ENCODE peak calls at places on chromosomes 6 and 20, in six cellular contexts. One of them, this sample, is unnamed.

GRCh38 chr6:49551126-49551865 is 828 bp downstream of the C6orf141 start:
- DNase-seq in GM12878: no peak
- DNase-seq in ovary: no peak
- DNase-seq in right lobe of liver: no peak
- DNase-seq in tibial nerve: no peak
- DNase-seq in adrenal gland: no peak
- DNase-seq in this sample: no peak

GRCh38 chr20:62227977-62228958 is 8.2 kb upstream of the HRH3 start:
- DNase-seq in GM12878: no peak
- DNase-seq in ovary: no peak
- DNase-seq in right lobe of liver: no peak
- DNase-seq in tibial nerve: no peak
- DNase-seq in adrenal gland: no peak
- DNase-seq in this sample: no peak

GRCh38 chr6:25488156-25488555 is 163.9 kb upstream of the SCGN start:
- DNase-seq in GM12878: no peak
- DNase-seq in ovary: no peak
- DNase-seq in right lobe of liver: no peak
- DNase-seq in tibial nerve: no peak
- DNase-seq in adrenal gland: no peak
- DNase-seq in this sample: no peak

GRCh38 chr20:32189691-32190607 is 17.6 kb downstream of the PLAGL2 start:
- DNase-seq in GM12878: no peak
- DNase-seq in ovary: peak
- DNase-seq in right lobe of liver: peak
- DNase-seq in tibial nerve: no peak
- DNase-seq in adrenal gland: peak
- DNase-seq in this sample: no peak

GRCh38 chr20:17538517-17539170 is 7.5 kb upstream of the BFSP1 start:
- DNase-seq in GM12878: peak
- DNase-seq in ovary: no peak
- DNase-seq in right lobe of liver: no peak
- DNase-seq in tibial nerve: no peak
- DNase-seq in adrenal gland: peak
- DNase-seq in this sample: no peak

GRCh38 chr6:5520796-5521195 is 259.5 kb downstream of the FARS2 start:
- DNase-seq in GM12878: no peak
- DNase-seq in ovary: no peak
- DNase-seq in right lobe of liver: no peak
- DNase-seq in tibial nerve: no peak
- DNase-seq in adrenal gland: no peak
- DNase-seq in this sample: no peak

GRCh38 chr6:11650297-11650696 is 112.7 kb downstream of the TMEM170B start:
- DNase-seq in GM12878: no peak
- DNase-seq in ovary: no peak
- DNase-seq in right lobe of liver: no peak
- DNase-seq in tibial nerve: no peak
- DNase-seq in adrenal gland: no peak
- DNase-seq in this sample: no peak

GRCh38 chr20:25540273-25540672 is 45.1 kb downstream of the NINL start:
- DNase-seq in GM12878: no peak
- DNase-seq in ovary: no peak
- DNase-seq in right lobe of liver: peak
- DNase-seq in tibial nerve: no peak
- DNase-seq in adrenal gland: peak
- DNase-seq in this sample: no peak

GRCh38 chr6:19472168-19472567 is 365.0 kb upstream of the ID4 start:
- DNase-seq in GM12878: no peak
- DNase-seq in ovary: no peak
- DNase-seq in right lobe of liver: no peak
- DNase-seq in tibial nerve: no peak
- DNase-seq in adrenal gland: no peak
- DNase-seq in this sample: no peak

GRCh38 chr6:169920359-169921020 is 169.1 kb downstream of the ERMARD start:
- DNase-seq in GM12878: no peak
- DNase-seq in ovary: no peak
- DNase-seq in right lobe of liver: no peak
- DNase-seq in tibial nerve: no peak
- DNase-seq in adrenal gland: peak
- DNase-seq in this sample: no peak

GRCh38 chr6:2839195-2839981 is 2.3 kb downstream of the SERPINB1 start:
- DNase-seq in GM12878: no peak
- DNase-seq in ovary: no peak
- DNase-seq in right lobe of liver: no peak
- DNase-seq in tibial nerve: no peak
- DNase-seq in adrenal gland: no peak
- DNase-seq in this sample: no peak

GRCh38 chr20:46362931-46363872 is 43.2 kb downstream of the ELMO2 start:
- DNase-seq in GM12878: peak
- DNase-seq in ovary: no peak
- DNase-seq in right lobe of liver: no peak
- DNase-seq in tibial nerve: no peak
- DNase-seq in adrenal gland: no peak
- DNase-seq in this sample: no peak

GRCh38 chr20:46485431-46485830 is 27.9 kb downstream of the ZNF334 start:
- DNase-seq in GM12878: no peak
- DNase-seq in ovary: no peak
- DNase-seq in right lobe of liver: no peak
- DNase-seq in tibial nerve: no peak
- DNase-seq in adrenal gland: no peak
- DNase-seq in this sample: no peak

GRCh38 chr6:170146640-170147039 is 144.2 kb downstream of the DLL1 start:
- DNase-seq in GM12878: no peak
- DNase-seq in ovary: no peak
- DNase-seq in right lobe of liver: peak
- DNase-seq in tibial nerve: no peak
- DNase-seq in adrenal gland: no peak
- DNase-seq in this sample: no peak

GRCh38 chr6:158026901-158027589 is 45.4 kb downstream of the SYNJ2 start:
- DNase-seq in GM12878: no peak
- DNase-seq in ovary: no peak
- DNase-seq in right lobe of liver: no peak
- DNase-seq in tibial nerve: no peak
- DNase-seq in adrenal gland: no peak
- DNase-seq in this sample: no peak

GRCh38 chr6:105757512-105758200 is 328.5 kb upstream of the PRDM1 start:
- DNase-seq in GM12878: peak
- DNase-seq in ovary: no peak
- DNase-seq in right lobe of liver: no peak
- DNase-seq in tibial nerve: no peak
- DNase-seq in adrenal gland: no peak
- DNase-seq in this sample: no peak

GRCh38 chr6:146041282-146041681 is 12.4 kb downstream of the GRM1 start:
- DNase-seq in GM12878: no peak
- DNase-seq in ovary: no peak
- DNase-seq in right lobe of liver: no peak
- DNase-seq in tibial nerve: no peak
- DNase-seq in adrenal gland: no peak
- DNase-seq in this sample: no peak

GRCh38 chr20:4815618-4816017 is 93.9 kb downstream of the PRND start:
- DNase-seq in GM12878: no peak
- DNase-seq in ovary: no peak
- DNase-seq in right lobe of liver: no peak
- DNase-seq in tibial nerve: no peak
- DNase-seq in adrenal gland: no peak
- DNase-seq in this sample: no peak

GRCh38 chr6:89503641-89504040 is 70.7 kb downstream of the ANKRD6 start:
- DNase-seq in GM12878: no peak
- DNase-seq in ovary: no peak
- DNase-seq in right lobe of liver: no peak
- DNase-seq in tibial nerve: no peak
- DNase-seq in adrenal gland: no peak
- DNase-seq in this sample: no peak

GRCh38 chr6:90098025-90098474 is 198.6 kb downstream of the BACH2 start:
- DNase-seq in GM12878: no peak
- DNase-seq in ovary: peak
- DNase-seq in right lobe of liver: no peak
- DNase-seq in tibial nerve: peak
- DNase-seq in adrenal gland: peak
- DNase-seq in this sample: peak

GRCh38 chr20:61997372-61997771 is 68.3 kb downstream of the TAF4 start:
- DNase-seq in GM12878: no peak
- DNase-seq in ovary: no peak
- DNase-seq in right lobe of liver: no peak
- DNase-seq in tibial nerve: no peak
- DNase-seq in adrenal gland: no peak
- DNase-seq in this sample: no peak

GRCh38 chr6:14796974-14797762 is 448.7 kb upstream of the JARID2 start:
- DNase-seq in GM12878: no peak
- DNase-seq in ovary: no peak
- DNase-seq in right lobe of liver: no peak
- DNase-seq in tibial nerve: no peak
- DNase-seq in adrenal gland: no peak
- DNase-seq in this sample: no peak

GRCh38 chr6:80280258-80281010 is 174.0 kb downstream of the BCKDHB start:
- DNase-seq in GM12878: no peak
- DNase-seq in ovary: no peak
- DNase-seq in right lobe of liver: no peak
- DNase-seq in tibial nerve: no peak
- DNase-seq in adrenal gland: no peak
- DNase-seq in this sample: no peak

GRCh38 chr6:24667378-24667803 is 514 bp downstream of the ACOT13 start:
- DNase-seq in GM12878: no peak
- DNase-seq in ovary: no peak
- DNase-seq in right lobe of liver: peak
- DNase-seq in tibial nerve: no peak
- DNase-seq in adrenal gland: no peak
- DNase-seq in this sample: no peak

GRCh38 chr6:156719720-156720563 is 57.2 kb upstream of the ARID1B start:
- DNase-seq in GM12878: peak
- DNase-seq in ovary: peak
- DNase-seq in right lobe of liver: peak
- DNase-seq in tibial nerve: peak
- DNase-seq in adrenal gland: peak
- DNase-seq in this sample: peak

GRCh38 chr6:138559153-138559552 is 59.9 kb upstream of the NHSL1 start:
- DNase-seq in GM12878: no peak
- DNase-seq in ovary: no peak
- DNase-seq in right lobe of liver: no peak
- DNase-seq in tibial nerve: no peak
- DNase-seq in adrenal gland: no peak
- DNase-seq in this sample: no peak

GRCh38 chr6:83354747-83355146 is 76.1 kb downstream of the ME1 start:
- DNase-seq in GM12878: no peak
- DNase-seq in ovary: no peak
- DNase-seq in right lobe of liver: no peak
- DNase-seq in tibial nerve: no peak
- DNase-seq in adrenal gland: no peak
- DNase-seq in this sample: no peak

GRCh38 chr6:45422541-45423110 is 44.9 kb upstream of the SUPT3H start:
- DNase-seq in GM12878: no peak
- DNase-seq in ovary: peak
- DNase-seq in right lobe of liver: peak
- DNase-seq in tibial nerve: no peak
- DNase-seq in adrenal gland: peak
- DNase-seq in this sample: no peak

GRCh38 chr6:45420909-45421699 is 43.4 kb upstream of the SUPT3H start:
- DNase-seq in GM12878: no peak
- DNase-seq in ovary: no peak
- DNase-seq in right lobe of liver: no peak
- DNase-seq in tibial nerve: no peak
- DNase-seq in adrenal gland: no peak
- DNase-seq in this sample: no peak

GRCh38 chr6:45423111-45423900 is 45.6 kb upstream of the SUPT3H start:
- DNase-seq in GM12878: no peak
- DNase-seq in ovary: peak
- DNase-seq in right lobe of liver: peak
- DNase-seq in tibial nerve: peak
- DNase-seq in adrenal gland: no peak
- DNase-seq in this sample: peak

GRCh38 chr6:45420083-45420908 is 42.6 kb upstream of the SUPT3H start:
- DNase-seq in GM12878: no peak
- DNase-seq in ovary: peak
- DNase-seq in right lobe of liver: no peak
- DNase-seq in tibial nerve: no peak
- DNase-seq in adrenal gland: no peak
- DNase-seq in this sample: no peak

GRCh38 chr6:45421700-45422540 is 44.2 kb upstream of the SUPT3H start:
- DNase-seq in GM12878: no peak
- DNase-seq in ovary: peak
- DNase-seq in right lobe of liver: peak
- DNase-seq in tibial nerve: peak
- DNase-seq in adrenal gland: peak
- DNase-seq in this sample: peak
- TF ChIP-seq CTCF in GM12878: no peak
- TF ChIP-seq CTCF in ovary: no peak
- TF ChIP-seq CTCF in right lobe of liver: no peak
- TF ChIP-seq CTCF in tibial nerve: no peak
- TF ChIP-seq CTCF in adrenal gland: no peak
- TF ChIP-seq CTCF in this sample: peak

GRCh38 chr6:119346914-119347313 is 2.6 kb downstream of the MAN1A1 start:
- DNase-seq in GM12878: no peak
- DNase-seq in ovary: no peak
- DNase-seq in right lobe of liver: no peak
- DNase-seq in tibial nerve: no peak
- DNase-seq in adrenal gland: no peak
- DNase-seq in this sample: no peak
- TF ChIP-seq POLR2A in GM12878: no peak
- TF ChIP-seq POLR2A in ovary: no peak
- TF ChIP-seq POLR2A in right lobe of liver: no peak
- TF ChIP-seq POLR2A in tibial nerve: no peak
- TF ChIP-seq POLR2A in adrenal gland: no peak
- TF ChIP-seq POLR2A in this sample: no peak

GRCh38 chr20:43514062-43514971 is 6.8 kb downstream of the L3MBTL1 start:
- DNase-seq in GM12878: peak
- DNase-seq in ovary: peak
- DNase-seq in right lobe of liver: peak
- DNase-seq in tibial nerve: peak
- DNase-seq in adrenal gland: peak
- DNase-seq in this sample: peak
- TF ChIP-seq CTCF in GM12878: peak
- TF ChIP-seq CTCF in ovary: no peak
- TF ChIP-seq CTCF in right lobe of liver: peak
- TF ChIP-seq CTCF in tibial nerve: no peak
- TF ChIP-seq CTCF in adrenal gland: peak
- TF ChIP-seq CTCF in this sample: peak

DNA sequence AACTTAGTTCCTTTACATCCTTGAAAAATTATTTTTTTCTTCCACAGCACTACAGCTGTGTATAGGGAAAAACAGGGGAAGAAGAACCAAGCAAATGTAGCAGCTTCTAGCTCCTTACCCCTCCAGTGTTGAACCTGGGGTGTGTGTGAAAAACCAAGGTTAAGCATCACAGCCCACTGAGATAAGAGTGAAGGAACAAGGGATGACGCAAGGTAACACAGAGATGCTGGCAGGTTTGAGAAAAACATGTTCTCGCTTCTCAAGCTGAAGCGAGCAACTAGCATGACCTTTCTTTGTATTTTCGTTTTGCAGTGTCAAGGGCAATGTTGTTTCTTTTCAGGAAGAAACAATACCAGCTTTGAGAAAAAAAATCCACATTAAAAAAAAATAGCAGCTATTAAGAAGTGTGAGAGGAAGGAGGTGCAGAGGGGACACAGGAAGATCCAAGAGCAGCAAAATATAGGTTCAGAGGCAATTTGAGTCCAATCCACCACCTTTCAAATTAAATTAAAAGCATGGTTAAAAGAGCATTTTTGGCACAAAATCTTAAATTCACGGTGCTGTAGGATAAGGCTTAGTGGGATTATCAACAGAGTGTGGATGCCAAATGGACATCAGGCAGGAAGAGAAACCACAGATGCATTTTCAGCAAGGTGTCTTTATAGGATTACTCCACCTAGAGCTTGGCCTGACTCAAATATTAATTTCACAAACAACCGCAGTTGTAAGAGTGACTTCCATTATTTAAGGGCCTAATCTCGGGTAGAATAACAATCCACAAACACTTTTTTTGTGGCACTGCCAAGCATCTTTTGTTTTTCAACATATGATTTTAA is 70.9 kb downstream of the SYNE1 start:
- DNase-seq in GM12878: no peak
- DNase-seq in ovary: peak
- DNase-seq in right lobe of liver: no peak
- DNase-seq in tibial nerve: no peak
- DNase-seq in adrenal gland: peak
- DNase-seq in this sample: no peak
- TF ChIP-seq POLR2A in GM12878: no peak
- TF ChIP-seq POLR2A in ovary: peak
- TF ChIP-seq POLR2A in right lobe of liver: no peak
- TF ChIP-seq POLR2A in tibial nerve: no peak
- TF ChIP-seq POLR2A in adrenal gland: no peak
- TF ChIP-seq POLR2A in this sample: no peak